ENCODE peak calls at places on chromosomes 3 and 15, in nine cellular contexts. V is body of pancreas; I is WERI-Rb-1; D is A549; R is fibroblast of lung; U is SJSA1; K is naive thymus-derived CD4-positive, alpha-beta T cell; Y is mucosa of descending colon; C is colonic mucosa. J is an unnamed sample. For H3K9me3, the result is how much of the 10 kb centered on the place peaks cover.

GRCh38 chr15:58182460-58183163 is 44.4 kb downstream of the AQP9 start:
- DNase-seq in V (peak), I (peak), D (peak), R (peak), U (peak), K (peak), Y (peak), C (no peak), J (peak)

GRCh38 chr3:171815977-171816595 is 5.8 kb upstream of the PLD1 start:
- DNase-seq in V (no peak), I (no peak), D (peak), R (peak), U (no peak), K (no peak), Y (no peak), C (no peak), J (no peak)

GRCh38 chr3:79410136-79410535 is 357.7 kb downstream of the ROBO1 start:
- DNase-seq in V (no peak), I (no peak), D (no peak), R (no peak), U (no peak), K (no peak), Y (no peak), C (no peak), J (no peak)

GRCh38 chr3:128603811-128604447 is 46.7 kb downstream of the RPN1 start:
- DNase-seq in V (no peak), I (no peak), D (no peak), R (no peak), U (no peak), K (no peak), Y (no peak), C (peak), J (no peak)

GRCh38 chr15:84790676-84791075 is 26.5 kb upstream of the ALPK3 start:
- DNase-seq in V (no peak), I (no peak), D (no peak), R (no peak), U (no peak), K (no peak), Y (no peak), C (no peak), J (no peak)

GRCh38 chr3:7760718-7761117 is 740.9 kb upstream of the LMCD1 start:
- DNase-seq in V (no peak), I (no peak), D (no peak), R (no peak), U (no peak), K (no peak), Y (no peak), C (no peak), J (no peak)

GRCh38 chr3:119396870-119397269 is 66.5 kb downstream of the TMEM39A start:
- DNase-seq in V (no peak), I (no peak), D (no peak), R (no peak), U (no peak), K (no peak), Y (no peak), C (no peak), J (no peak)

GRCh38 chr3:187741403-187742350 is 3.6 kb downstream of the BCL6 start:
- DNase-seq in V (peak), I (peak), D (peak), R (peak), U (peak), K (peak), Y (peak), C (peak), J (peak)

GRCh38 chr3:50167069-50167781 is 12.1 kb downstream of the SEMA3F start:
- DNase-seq in V (no peak), I (no peak), D (no peak), R (peak), U (no peak), K (no peak), Y (no peak), C (peak), J (no peak)

GRCh38 chr15:68047826-68048225 is 6.3 kb upstream of the PIAS1 start:
- DNase-seq in V (no peak), I (no peak), D (peak), R (no peak), U (no peak), K (no peak), Y (no peak), C (no peak), J (no peak)

GRCh38 chr3:73192036-73192738 is 130.7 kb downstream of the EBLN2 start:
- DNase-seq in V (no peak), I (peak), D (peak), R (no peak), U (no peak), K (no peak), Y (peak), C (no peak), J (no peak)

GRCh38 chr3:127987309-127987995 is 64.8 kb upstream of the SEC61A1 start:
- DNase-seq in V (no peak), I (no peak), D (no peak), R (no peak), U (no peak), K (no peak), Y (peak), C (peak), J (no peak)

GRCh38 chr3:33993631-33994030 is 195.2 kb downstream of the PDCD6IP start:
- DNase-seq in V (no peak), I (no peak), D (no peak), R (no peak), U (no peak), K (no peak), Y (no peak), C (no peak), J (no peak)

GRCh38 chr3:157311633-157312365 is 124.9 kb upstream of the PTX3 start:
- DNase-seq in V (no peak), I (no peak), D (no peak), R (peak), U (no peak), K (no peak), Y (no peak), C (no peak), J (no peak)

GRCh38 chr15:75928680-75929608 is 25.3 kb downstream of the FBXO22 start:
- DNase-seq in V (peak), I (peak), D (peak), R (peak), U (no peak), K (no peak), Y (peak), C (peak), J (no peak)

GRCh38 chr3:41175365-41175764 is 23.9 kb upstream of the CTNNB1 start:
- DNase-seq in V (no peak), I (no peak), D (no peak), R (no peak), U (no peak), K (no peak), Y (no peak), C (no peak), J (no peak)

GRCh38 chr15:64246364-64247189 is 83.8 kb upstream of the PPIB start:
- DNase-seq in V (no peak), I (peak), D (peak), R (peak), U (peak), K (no peak), Y (no peak), C (no peak), J (no peak)

GRCh38 chr3:168914662-168915061 is 748.9 kb downstream of the MECOM start:
- DNase-seq in V (no peak), I (no peak), D (no peak), R (no peak), U (no peak), K (no peak), Y (no peak), C (no peak), J (no peak)

GRCh38 chr3:123405936-123406510 is 42.9 kb downstream of the ADCY5 start:
- DNase-seq in V (no peak), I (no peak), D (no peak), R (no peak), U (no peak), K (no peak), Y (no peak), C (no peak), J (no peak)

GRCh38 chr3:127479449-127479848 is 111.1 kb downstream of the TPRA1 start:
- DNase-seq in V (no peak), I (no peak), D (no peak), R (no peak), U (no peak), K (no peak), Y (no peak), C (no peak), J (no peak)

GRCh38 chr3:13452490-13453335 is 27.4 kb upstream of the HDAC11 start:
- DNase-seq in V (peak), I (peak), D (peak), R (peak), U (no peak), K (peak), Y (peak), C (peak), J (no peak)

GRCh38 chr3:156575661-156576450 is 20.9 kb upstream of the SSR3 start:
- DNase-seq in V (no peak), I (no peak), D (no peak), R (no peak), U (no peak), K (no peak), Y (no peak), C (no peak), J (no peak)

GRCh38 chr3:147651107-147651506 is 241.9 kb downstream of the ZIC1 start:
- DNase-seq in V (no peak), I (no peak), D (no peak), R (no peak), U (no peak), K (no peak), Y (no peak), C (no peak), J (no peak)

GRCh38 chr15:61459785-61460707 is 230.9 kb upstream of the RORA start:
- DNase-seq in V (no peak), I (peak), D (peak), R (peak), U (no peak), K (no peak), Y (no peak), C (no peak), J (no peak)

GRCh38 chr3:120767106-120767505 is 24.6 kb downstream of the GTF2E1 start:
- DNase-seq in V (no peak), I (no peak), D (no peak), R (peak), U (no peak), K (no peak), Y (no peak), C (no peak), J (no peak)

GRCh38 chr15:88193415-88193814 is 63.1 kb downstream of the NTRK3 start:
- DNase-seq in V (no peak), I (no peak), D (no peak), R (no peak), U (no peak), K (no peak), Y (no peak), C (no peak), J (no peak)

GRCh38 chr15:49902791-49903481 is 216.1 kb downstream of the ATP8B4 start:
- DNase-seq in V (no peak), I (no peak), D (peak), R (peak), U (no peak), K (no peak), Y (no peak), C (no peak), J (no peak)

GRCh38 chr3:632571-633170 is 436.1 kb downstream of the CHL1 start:
- DNase-seq in V (peak), I (peak), D (peak), R (peak), U (no peak), K (peak), Y (peak), C (peak), J (peak)
- H3K9me3 ChIP-seq in V (under half), I (under half), D (under half), R (under half), U (under half), K (under half), Y (under half), C (under half), J (under half)

DNA sequence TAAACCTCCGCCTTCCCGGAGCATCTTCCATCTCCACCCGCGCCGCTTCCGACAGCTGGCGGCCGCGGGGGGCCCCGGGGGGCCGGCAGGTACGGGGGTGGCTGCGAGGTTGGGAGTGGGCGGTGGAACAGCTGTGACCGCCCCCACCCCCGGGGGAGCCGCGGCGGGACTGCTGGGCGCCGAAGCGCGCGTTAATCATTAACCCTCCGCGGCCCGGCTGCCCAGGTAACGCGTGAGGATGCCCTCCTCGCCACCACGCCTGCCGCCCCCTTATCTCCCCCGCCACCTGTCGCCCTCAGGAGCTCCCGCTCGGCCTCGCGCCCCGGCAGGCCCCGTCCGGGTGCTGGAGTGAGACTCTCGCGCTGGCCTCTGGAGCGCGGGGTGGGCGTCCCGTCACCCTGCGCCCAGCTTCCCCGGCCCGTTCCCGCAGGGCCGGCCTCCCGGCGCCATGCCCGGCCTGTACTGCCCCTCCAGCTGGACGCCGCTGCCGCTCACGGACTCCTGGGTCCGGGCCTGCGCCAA is 757 bp downstream of the VWA5B2 start:
- DNase-seq in V (peak), I (peak), D (no peak), R (no peak), U (no peak), K (no peak), Y (no peak), C (no peak), J (no peak)
- H3K4me3 ChIP-seq in V (peak), I (peak), D (peak), R (no peak), U (no peak), K (peak), Y (no peak), C (peak), J (peak)

DNA sequence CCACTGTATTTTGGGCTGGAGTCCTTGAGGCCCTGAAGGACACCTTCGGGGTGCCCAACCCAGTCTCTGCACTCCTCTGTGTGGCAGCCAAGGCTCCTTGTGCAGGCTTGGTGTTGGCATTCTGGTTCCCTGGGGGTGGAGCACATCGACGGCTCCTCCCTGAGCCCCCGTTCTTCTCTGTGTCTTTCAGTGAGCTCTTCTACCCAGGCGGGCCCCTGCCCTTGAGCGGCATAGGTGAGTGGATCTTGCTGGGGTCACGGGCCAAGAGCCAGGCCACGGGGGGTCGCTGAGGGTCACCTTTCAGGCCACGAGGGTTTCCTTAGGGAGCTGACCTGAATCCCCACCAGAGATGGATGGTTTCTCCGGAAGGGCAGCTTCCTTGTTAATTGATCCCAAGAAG is 234.8 kb downstream of the SNRPN start:
- DNase-seq in V (no peak), I (no peak), D (no peak), R (no peak), U (no peak), K (no peak), Y (no peak), C (no peak), J (no peak)
- H3K9me3 ChIP-seq in V (under half), I (under half), D (under half), R (under half), U (under half), K (under half), Y (half or more), C (under half), J (under half)

GRCh38 chr3:57088503-57088902 is 28.0 kb downstream of the SPATA12 start:
- DNase-seq in V (no peak), I (no peak), D (no peak), R (no peak), U (no peak), K (no peak), Y (no peak), C (no peak), J (no peak)
- H3K4me3 ChIP-seq in V (no peak), I (no peak), D (no peak), R (no peak), U (no peak), K (no peak), Y (no peak), C (no peak), J (no peak)

DNA sequence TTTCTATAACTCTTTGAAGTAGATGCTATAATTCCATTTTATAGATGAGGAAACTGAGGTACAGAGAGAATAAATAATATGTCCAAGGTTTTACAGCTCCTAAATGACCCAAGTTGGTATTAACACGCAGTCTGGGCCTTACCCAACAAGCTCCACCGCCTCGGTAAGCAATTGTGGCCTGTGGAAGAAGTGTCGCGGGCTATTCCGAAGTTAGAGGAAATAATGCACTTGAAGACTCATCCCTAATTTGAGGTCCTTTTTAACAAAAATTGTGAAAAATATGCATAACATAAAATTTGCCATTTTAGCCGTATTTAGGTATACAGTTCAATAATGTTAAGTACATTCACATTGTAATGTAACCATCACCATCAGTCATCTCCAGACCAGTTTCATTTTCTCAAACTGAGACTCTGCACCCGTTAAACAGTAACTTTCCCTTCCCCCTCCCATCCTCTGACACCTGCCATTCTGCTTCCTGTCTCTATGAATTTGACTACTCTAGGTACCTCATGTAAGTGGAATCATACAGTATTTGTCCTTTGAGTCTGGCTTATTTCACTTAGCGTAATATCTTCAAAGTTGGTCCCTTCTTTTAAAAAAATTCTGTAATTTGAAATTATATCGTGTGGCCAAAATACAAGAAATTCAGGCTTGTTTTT is 18.2 kb downstream of the IDH3A start:
- DNase-seq in V (no peak), I (no peak), D (no peak), R (no peak), U (no peak), K (peak), Y (no peak), C (peak), J (no peak)
- H3K9me3 ChIP-seq in V (under half), I (under half), D (under half), R (under half), U (under half), K (under half), Y (under half), C (under half), J (under half)

DNA sequence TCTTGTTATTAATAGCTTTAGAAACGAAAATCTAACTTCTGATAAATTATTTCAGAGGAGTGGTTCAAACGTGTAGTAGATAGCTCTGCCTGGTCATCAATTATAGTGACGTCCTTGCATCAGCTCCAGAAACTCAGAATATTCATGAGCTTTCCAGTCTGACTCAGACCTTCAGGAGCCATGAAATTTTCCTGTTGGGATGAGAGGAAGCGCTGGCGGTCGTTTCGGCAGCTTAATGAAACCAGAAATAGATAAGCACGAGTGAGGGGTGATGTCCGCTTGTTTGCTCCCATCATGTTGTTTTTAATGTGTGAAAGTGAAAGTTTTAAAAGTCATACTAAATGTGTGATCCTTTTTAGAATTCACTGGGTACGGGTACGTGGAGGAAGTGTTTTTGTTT is 141.1 kb downstream of the PGPEP1L start:
- DNase-seq in V (no peak), I (no peak), D (peak), R (peak), U (no peak), K (no peak), Y (peak), C (no peak), J (peak)
- H3K4me3 ChIP-seq in V (no peak), I (no peak), D (peak), R (peak), U (peak), K (peak), Y (no peak), C (peak), J (peak)

DNA sequence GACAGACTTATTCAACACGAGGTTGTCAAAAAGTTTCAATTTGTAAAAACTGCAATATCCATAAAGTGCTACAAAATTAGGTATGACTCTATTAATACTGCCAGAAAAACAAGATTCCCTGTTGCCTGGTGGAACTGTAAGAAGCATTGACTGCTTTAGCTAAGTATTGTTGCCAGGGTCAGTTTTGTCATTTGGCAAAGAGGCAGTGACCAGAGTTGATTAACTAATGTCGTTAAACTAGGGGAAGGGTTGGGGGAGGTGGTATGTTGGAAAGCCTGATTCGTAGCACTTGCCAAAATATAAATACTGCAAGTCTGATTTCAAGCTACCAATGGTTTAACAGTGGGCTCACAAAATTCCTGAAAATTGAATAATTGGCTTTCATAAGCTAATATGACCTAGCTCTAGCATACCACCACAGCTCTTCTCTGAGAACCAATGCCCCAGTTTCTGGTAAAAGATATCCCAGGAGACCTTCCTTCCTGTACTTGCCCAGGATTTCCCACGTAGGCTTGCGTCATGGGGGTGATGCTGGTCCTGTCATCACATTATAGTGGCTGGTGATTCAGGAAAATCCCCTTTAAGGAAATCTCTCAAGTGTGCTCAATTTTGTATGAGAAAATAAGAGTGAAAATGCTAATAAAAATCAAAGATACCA is 266.4 kb upstream of the TBC1D5 start:
- DNase-seq in V (no peak), I (no peak), D (no peak), R (no peak), U (no peak), K (no peak), Y (no peak), C (no peak), J (no peak)
- H3K9me3 ChIP-seq in V (under half), I (under half), D (under half), R (under half), U (under half), K (under half), Y (under half), C (under half), J (under half)

GRCh38 chr3:195896361-195897080 is 11.8 kb downstream of the TNK2 start:
- DNase-seq in V (no peak), I (peak), D (peak), R (peak), U (no peak), K (no peak), Y (no peak), C (no peak), J (peak)

GRCh38 chr3:195895900-195896360 is 12.4 kb downstream of the TNK2 start:
- DNase-seq in V (peak), I (peak), D (peak), R (peak), U (no peak), K (peak), Y (peak), C (peak), J (peak)

GRCh38 chr3:195897853-195898415 is 10.4 kb downstream of the TNK2 start:
- DNase-seq in V (no peak), I (peak), D (no peak), R (no peak), U (no peak), K (no peak), Y (no peak), C (no peak), J (no peak)

GRCh38 chr3:195895078-195895899 is 13.1 kb downstream of the TNK2 start:
- DNase-seq in V (peak), I (peak), D (peak), R (peak), U (peak), K (peak), Y (peak), C (peak), J (no peak)

GRCh38 chr3:195897081-195897852 is 11.1 kb downstream of the TNK2 start:
- DNase-seq in V (no peak), I (no peak), D (peak), R (peak), U (no peak), K (no peak), Y (no peak), C (no peak), J (peak)
- H3K4me3 ChIP-seq in V (no peak), I (no peak), D (no peak), R (no peak), U (no peak), K (no peak), Y (no peak), C (no peak), J (no peak)